ENCODE peak calls at places on chromosomes 13 and 19, in nine cellular contexts. One of them, this sample, is unnamed.

GRCh38 chr19:11194657-11195056 is 2.7 kb downstream of the KANK2 start:
- DNase-seq in endodermal cell: no peak
- DNase-seq in epithelial cell of esophagus: no peak
- DNase-seq in progenitor cell of endocrine pancreas: no peak
- DNase-seq in heart left ventricle: no peak
- DNase-seq in stomach: no peak
- DNase-seq in fibroblast of mammary gland: no peak
- DNase-seq in GM12892: no peak
- DNase-seq in HTR-8/SVneo: no peak
- DNase-seq in this sample: no peak

GRCh38 chr13:49895826-49896225 is 40.3 kb downstream of the SPRYD7 start:
- DNase-seq in GM12892: no peak
- DNase-seq in stomach: no peak
- DNase-seq in progenitor cell of endocrine pancreas: no peak
- DNase-seq in endodermal cell: no peak
- DNase-seq in epithelial cell of esophagus: no peak
- DNase-seq in HTR-8/SVneo: no peak
- DNase-seq in heart left ventricle: no peak
- DNase-seq in fibroblast of mammary gland: no peak
- DNase-seq in this sample: no peak

GRCh38 chr13:23321534-23322241 is 111.8 kb downstream of the SACS start:
- DNase-seq in GM12892: no peak
- DNase-seq in heart left ventricle: peak
- DNase-seq in HTR-8/SVneo: peak
- DNase-seq in stomach: no peak
- DNase-seq in epithelial cell of esophagus: peak
- DNase-seq in endodermal cell: no peak
- DNase-seq in progenitor cell of endocrine pancreas: no peak
- DNase-seq in fibroblast of mammary gland: peak
- DNase-seq in this sample: no peak

GRCh38 chr19:41792513-41793413 is 3.6 kb upstream of the CEACAM3 start:
- DNase-seq in progenitor cell of endocrine pancreas: no peak
- DNase-seq in endodermal cell: peak
- DNase-seq in fibroblast of mammary gland: peak
- DNase-seq in epithelial cell of esophagus: peak
- DNase-seq in GM12892: no peak
- DNase-seq in heart left ventricle: peak
- DNase-seq in stomach: peak
- DNase-seq in HTR-8/SVneo: peak
- DNase-seq in this sample: peak

GRCh38 chr19:1923319-1923718 is 17.7 kb upstream of the CSNK1G2 start:
- DNase-seq in fibroblast of mammary gland: no peak
- DNase-seq in heart left ventricle: no peak
- DNase-seq in endodermal cell: no peak
- DNase-seq in epithelial cell of esophagus: no peak
- DNase-seq in progenitor cell of endocrine pancreas: no peak
- DNase-seq in GM12892: no peak
- DNase-seq in stomach: no peak
- DNase-seq in HTR-8/SVneo: no peak
- DNase-seq in this sample: no peak

GRCh38 chr13:40254394-40254793 is 412.0 kb downstream of the FOXO1 start:
- DNase-seq in stomach: no peak
- DNase-seq in fibroblast of mammary gland: no peak
- DNase-seq in GM12892: no peak
- DNase-seq in heart left ventricle: no peak
- DNase-seq in HTR-8/SVneo: no peak
- DNase-seq in progenitor cell of endocrine pancreas: no peak
- DNase-seq in epithelial cell of esophagus: peak
- DNase-seq in endodermal cell: no peak
- DNase-seq in this sample: no peak

GRCh38 chr13:75481176-75482069 is 546 bp downstream of the TBC1D4 start:
- DNase-seq in fibroblast of mammary gland: no peak
- DNase-seq in progenitor cell of endocrine pancreas: peak
- DNase-seq in GM12892: peak
- DNase-seq in endodermal cell: peak
- DNase-seq in HTR-8/SVneo: no peak
- DNase-seq in epithelial cell of esophagus: peak
- DNase-seq in stomach: peak
- DNase-seq in heart left ventricle: peak
- DNase-seq in this sample: no peak

GRCh38 chr19:1843646-1844394 is 4.5 kb downstream of the REXO1 start:
- DNase-seq in epithelial cell of esophagus: no peak
- DNase-seq in progenitor cell of endocrine pancreas: no peak
- DNase-seq in heart left ventricle: no peak
- DNase-seq in GM12892: no peak
- DNase-seq in stomach: no peak
- DNase-seq in HTR-8/SVneo: no peak
- DNase-seq in endodermal cell: peak
- DNase-seq in fibroblast of mammary gland: no peak
- DNase-seq in this sample: no peak

GRCh38 chr13:32314271-32314967 is 744 bp downstream of the ZAR1L start:
- DNase-seq in endodermal cell: no peak
- DNase-seq in GM12892: no peak
- DNase-seq in progenitor cell of endocrine pancreas: no peak
- DNase-seq in stomach: peak
- DNase-seq in epithelial cell of esophagus: no peak
- DNase-seq in HTR-8/SVneo: no peak
- DNase-seq in fibroblast of mammary gland: no peak
- DNase-seq in heart left ventricle: peak
- DNase-seq in this sample: no peak

GRCh38 chr13:28641600-28641926 is 17.4 kb upstream of the POMP start:
- DNase-seq in epithelial cell of esophagus: no peak
- DNase-seq in heart left ventricle: no peak
- DNase-seq in GM12892: no peak
- DNase-seq in HTR-8/SVneo: no peak
- DNase-seq in endodermal cell: no peak
- DNase-seq in progenitor cell of endocrine pancreas: no peak
- DNase-seq in stomach: no peak
- DNase-seq in fibroblast of mammary gland: no peak
- DNase-seq in this sample: no peak

GRCh38 chr13:106472621-106473020 is 62.8 kb downstream of the EFNB2 start:
- DNase-seq in epithelial cell of esophagus: peak
- DNase-seq in fibroblast of mammary gland: no peak
- DNase-seq in heart left ventricle: no peak
- DNase-seq in endodermal cell: no peak
- DNase-seq in GM12892: no peak
- DNase-seq in progenitor cell of endocrine pancreas: no peak
- DNase-seq in stomach: no peak
- DNase-seq in HTR-8/SVneo: no peak
- DNase-seq in this sample: no peak

GRCh38 chr13:50387124-50387581 is 371.9 kb downstream of the KCNRG start:
- DNase-seq in stomach: peak
- DNase-seq in heart left ventricle: peak
- DNase-seq in progenitor cell of endocrine pancreas: no peak
- DNase-seq in fibroblast of mammary gland: peak
- DNase-seq in HTR-8/SVneo: peak
- DNase-seq in epithelial cell of esophagus: peak
- DNase-seq in endodermal cell: peak
- DNase-seq in GM12892: no peak
- DNase-seq in this sample: peak

GRCh38 chr13:59413121-59413520 is 750.6 kb downstream of the DIAPH3 start:
- DNase-seq in heart left ventricle: no peak
- DNase-seq in HTR-8/SVneo: no peak
- DNase-seq in endodermal cell: no peak
- DNase-seq in epithelial cell of esophagus: no peak
- DNase-seq in fibroblast of mammary gland: no peak
- DNase-seq in GM12892: no peak
- DNase-seq in stomach: no peak
- DNase-seq in progenitor cell of endocrine pancreas: no peak
- DNase-seq in this sample: no peak

GRCh38 chr13:44974056-44974798 is 15.0 kb downstream of the NUFIP1 start:
- DNase-seq in endodermal cell: no peak
- DNase-seq in heart left ventricle: peak
- DNase-seq in fibroblast of mammary gland: peak
- DNase-seq in epithelial cell of esophagus: peak
- DNase-seq in progenitor cell of endocrine pancreas: no peak
- DNase-seq in HTR-8/SVneo: no peak
- DNase-seq in GM12892: no peak
- DNase-seq in stomach: peak
- DNase-seq in this sample: no peak

GRCh38 chr13:43316997-43317396 is 293.6 kb downstream of the DNAJC15 start:
- DNase-seq in stomach: no peak
- DNase-seq in heart left ventricle: peak
- DNase-seq in progenitor cell of endocrine pancreas: no peak
- DNase-seq in fibroblast of mammary gland: peak
- DNase-seq in HTR-8/SVneo: peak
- DNase-seq in epithelial cell of esophagus: peak
- DNase-seq in endodermal cell: peak
- DNase-seq in GM12892: no peak
- DNase-seq in this sample: no peak

GRCh38 chr13:99071211-99071610 is 93.3 kb upstream of the DOCK9 start:
- DNase-seq in GM12892: no peak
- DNase-seq in HTR-8/SVneo: no peak
- DNase-seq in fibroblast of mammary gland: no peak
- DNase-seq in endodermal cell: no peak
- DNase-seq in epithelial cell of esophagus: no peak
- DNase-seq in progenitor cell of endocrine pancreas: no peak
- DNase-seq in stomach: no peak
- DNase-seq in heart left ventricle: no peak
- DNase-seq in this sample: no peak

GRCh38 chr13:106520205-106521004 is 15.1 kb downstream of the EFNB2 start:
- DNase-seq in GM12892: no peak
- DNase-seq in progenitor cell of endocrine pancreas: no peak
- DNase-seq in epithelial cell of esophagus: no peak
- DNase-seq in stomach: no peak
- DNase-seq in endodermal cell: no peak
- DNase-seq in fibroblast of mammary gland: peak
- DNase-seq in heart left ventricle: no peak
- DNase-seq in HTR-8/SVneo: no peak
- DNase-seq in this sample: no peak

GRCh38 chr19:17873661-17874422 is 2.1 kb downstream of the SLC5A5 start:
- DNase-seq in HTR-8/SVneo: peak
- DNase-seq in stomach: peak
- DNase-seq in endodermal cell: peak
- DNase-seq in GM12892: peak
- DNase-seq in fibroblast of mammary gland: no peak
- DNase-seq in heart left ventricle: no peak
- DNase-seq in progenitor cell of endocrine pancreas: no peak
- DNase-seq in epithelial cell of esophagus: peak
- DNase-seq in this sample: peak

GRCh38 chr19:29771708-29772415 is 39.9 kb upstream of the CCNE1 start:
- DNase-seq in progenitor cell of endocrine pancreas: peak
- DNase-seq in fibroblast of mammary gland: peak
- DNase-seq in heart left ventricle: peak
- DNase-seq in GM12892: peak
- DNase-seq in HTR-8/SVneo: peak
- DNase-seq in endodermal cell: peak
- DNase-seq in stomach: peak
- DNase-seq in epithelial cell of esophagus: peak
- DNase-seq in this sample: peak

GRCh38 chr13:110407021-110407420 is 99.9 kb downstream of the COL4A2 start:
- DNase-seq in heart left ventricle: no peak
- DNase-seq in epithelial cell of esophagus: no peak
- DNase-seq in HTR-8/SVneo: no peak
- DNase-seq in GM12892: no peak
- DNase-seq in endodermal cell: no peak
- DNase-seq in progenitor cell of endocrine pancreas: no peak
- DNase-seq in stomach: no peak
- DNase-seq in fibroblast of mammary gland: no peak
- DNase-seq in this sample: no peak

GRCh38 chr13:43751624-43752023 is 35.1 kb downstream of the ENOX1 start:
- DNase-seq in fibroblast of mammary gland: peak
- DNase-seq in endodermal cell: no peak
- DNase-seq in epithelial cell of esophagus: peak
- DNase-seq in stomach: no peak
- DNase-seq in progenitor cell of endocrine pancreas: no peak
- DNase-seq in heart left ventricle: no peak
- DNase-seq in GM12892: no peak
- DNase-seq in HTR-8/SVneo: no peak
- DNase-seq in this sample: no peak

GRCh38 chr13:28048768-28049167 is 51.6 kb downstream of the FLT3 start:
- DNase-seq in epithelial cell of esophagus: no peak
- DNase-seq in HTR-8/SVneo: no peak
- DNase-seq in stomach: no peak
- DNase-seq in fibroblast of mammary gland: no peak
- DNase-seq in progenitor cell of endocrine pancreas: no peak
- DNase-seq in heart left ventricle: no peak
- DNase-seq in endodermal cell: no peak
- DNase-seq in GM12892: no peak
- DNase-seq in this sample: no peak

GRCh38 chr19:7916137-7916907 is 1.7 kb downstream of the TGFBR3L start:
- DNase-seq in GM12892: no peak
- DNase-seq in heart left ventricle: no peak
- DNase-seq in HTR-8/SVneo: no peak
- DNase-seq in fibroblast of mammary gland: no peak
- DNase-seq in endodermal cell: peak
- DNase-seq in stomach: peak
- DNase-seq in epithelial cell of esophagus: peak
- DNase-seq in progenitor cell of endocrine pancreas: no peak
- DNase-seq in this sample: no peak

GRCh38 chr19:19009951-19010350 is 23.4 kb downstream of the SUGP2 start:
- DNase-seq in GM12892: no peak
- DNase-seq in heart left ventricle: no peak
- DNase-seq in HTR-8/SVneo: no peak
- DNase-seq in epithelial cell of esophagus: no peak
- DNase-seq in stomach: no peak
- DNase-seq in fibroblast of mammary gland: no peak
- DNase-seq in endodermal cell: no peak
- DNase-seq in progenitor cell of endocrine pancreas: no peak
- DNase-seq in this sample: no peak

GRCh38 chr19:2173388-2173787 is 9.7 kb downstream of the DOT1L start:
- DNase-seq in GM12892: no peak
- DNase-seq in HTR-8/SVneo: no peak
- DNase-seq in endodermal cell: no peak
- DNase-seq in fibroblast of mammary gland: no peak
- DNase-seq in heart left ventricle: no peak
- DNase-seq in progenitor cell of endocrine pancreas: no peak
- DNase-seq in epithelial cell of esophagus: no peak
- DNase-seq in stomach: no peak
- DNase-seq in this sample: no peak

GRCh38 chr19:40805258-40805868 is 6.4 kb downstream of the EGLN2 start:
- DNase-seq in GM12892: no peak
- DNase-seq in stomach: peak
- DNase-seq in HTR-8/SVneo: no peak
- DNase-seq in heart left ventricle: no peak
- DNase-seq in endodermal cell: no peak
- DNase-seq in fibroblast of mammary gland: no peak
- DNase-seq in epithelial cell of esophagus: no peak
- DNase-seq in progenitor cell of endocrine pancreas: no peak
- DNase-seq in this sample: no peak

GRCh38 chr19:6481541-6482342 is at the start of gene DENND1C:
- DNase-seq in progenitor cell of endocrine pancreas: no peak
- DNase-seq in HTR-8/SVneo: no peak
- DNase-seq in endodermal cell: peak
- DNase-seq in epithelial cell of esophagus: no peak
- DNase-seq in fibroblast of mammary gland: no peak
- DNase-seq in heart left ventricle: no peak
- DNase-seq in stomach: peak
- DNase-seq in GM12892: peak
- DNase-seq in this sample: peak

GRCh38 chr19:44603201-44603945 is 10.0 kb upstream of the IGSF23 start:
- DNase-seq in heart left ventricle: no peak
- DNase-seq in GM12892: no peak
- DNase-seq in progenitor cell of endocrine pancreas: no peak
- DNase-seq in HTR-8/SVneo: no peak
- DNase-seq in endodermal cell: no peak
- DNase-seq in stomach: no peak
- DNase-seq in epithelial cell of esophagus: peak
- DNase-seq in fibroblast of mammary gland: peak
- DNase-seq in this sample: no peak

GRCh38 chr19:11475861-11476260 is 5.0 kb downstream of the ELAVL3 start:
- DNase-seq in endodermal cell: no peak
- DNase-seq in stomach: no peak
- DNase-seq in heart left ventricle: no peak
- DNase-seq in progenitor cell of endocrine pancreas: no peak
- DNase-seq in epithelial cell of esophagus: no peak
- DNase-seq in HTR-8/SVneo: no peak
- DNase-seq in GM12892: no peak
- DNase-seq in fibroblast of mammary gland: no peak
- DNase-seq in this sample: no peak

GRCh38 chr19:12015753-12016116 is 19.7 kb downstream of the ZNF433 start:
- DNase-seq in GM12892: no peak
- DNase-seq in heart left ventricle: no peak
- DNase-seq in fibroblast of mammary gland: no peak
- DNase-seq in endodermal cell: no peak
- DNase-seq in stomach: no peak
- DNase-seq in HTR-8/SVneo: no peak
- DNase-seq in epithelial cell of esophagus: no peak
- DNase-seq in progenitor cell of endocrine pancreas: no peak
- DNase-seq in this sample: no peak

GRCh38 chr13:51846756-51847155 is 1.8 kb upstream of the TMEM272 start:
- DNase-seq in fibroblast of mammary gland: no peak
- DNase-seq in HTR-8/SVneo: no peak
- DNase-seq in heart left ventricle: no peak
- DNase-seq in epithelial cell of esophagus: peak
- DNase-seq in GM12892: no peak
- DNase-seq in endodermal cell: no peak
- DNase-seq in progenitor cell of endocrine pancreas: no peak
- DNase-seq in stomach: no peak
- DNase-seq in this sample: no peak